ENCODE peak calls at places on chromosome 15, in five cellular contexts. Z is mesendoderm, Q is astrocyte, S is hepatocyte, I is H1. P is an unnamed sample.

GRCh38 chr15:69987492-69988482 is 109.9 kb downstream of the TLE3 start:
- DNase-seq in Z (no peak), Q (no peak), S (no peak), I (no peak), P (no peak)

GRCh38 chr15:60704129-60704528 is 225.2 kb upstream of the ICE2 start:
- DNase-seq in Z (no peak), Q (no peak), S (no peak), I (no peak), P (no peak)

GRCh38 chr15:69082556-69082955 is 68.1 kb downstream of the NOX5 start:
- DNase-seq in Z (no peak), Q (peak; percentile 8), S (no peak), I (no peak), P (no peak)

GRCh38 chr15:69526696-69527095 is 74.1 kb downstream of the RPLP1 start:
- DNase-seq in Z (no peak), Q (no peak), S (no peak), I (no peak), P (no peak)

GRCh38 chr15:77742127-77742526 is 109.4 kb upstream of the LINGO1 start:
- DNase-seq in Z (no peak), Q (no peak), S (no peak), I (no peak), P (peak; percentile 62)

GRCh38 chr15:92772061-92772460 is 116.5 kb upstream of the FAM174B start:
- DNase-seq in Z (no peak), Q (no peak), S (no peak), I (no peak), P (no peak)

GRCh38 chr15:31304074-31304648 is 22.5 kb upstream of the KLF13 start:
- DNase-seq in Z (no peak), Q (no peak), S (no peak), I (no peak), P (no peak)

GRCh38 chr15:61660579-61660978 is 399.7 kb downstream of the VPS13C start:
- DNase-seq in Z (no peak), Q (peak; percentile 2), S (peak; percentile 26), I (no peak), P (no peak)

GRCh38 chr15:44370830-44371229 is 56.6 kb upstream of the CTDSPL2 start:
- DNase-seq in Z (peak; percentile 19), Q (no peak), S (no peak), I (no peak), P (no peak)

GRCh38 chr15:72169921-72170611 is 27.5 kb downstream of the GRAMD2A start:
- DNase-seq in Z (peak; percentile 23), Q (no peak), S (peak; percentile 59), I (no peak), P (no peak)

GRCh38 chr15:85000189-85000864 is 18.7 kb downstream of the PDE8A start:
- DNase-seq in Z (no peak), Q (no peak), S (no peak), I (no peak), P (no peak)

GRCh38 chr15:60392986-60393811 is 4.6 kb downstream of the ANXA2 start:
- DNase-seq in Z (peak; percentile 75), Q (peak; percentile 98), S (peak; percentile 90), I (no peak), P (peak; percentile 92)

GRCh38 chr15:63896336-63897115 is 62.8 kb upstream of the HERC1 start:
- DNase-seq in Z (peak; percentile 60), Q (peak; percentile 73), S (no peak), I (no peak), P (peak; percentile 90)

GRCh38 chr15:20349774-20350498 is 191.7 kb downstream of the GOLGA6L6 start:
- DNase-seq in Z (no peak), Q (no peak), S (peak; percentile 39), I (no peak), P (peak; percentile 87)

GRCh38 chr15:58070801-58071418 is 5.4 kb upstream of the ALDH1A2 start:
- DNase-seq in Z (peak; percentile 59), Q (peak; percentile 5), S (peak; percentile 68), I (no peak), P (no peak)

GRCh38 chr15:28989239-28989830 is 103.6 kb downstream of the APBA2 start:
- DNase-seq in Z (peak; percentile 72), Q (no peak), S (no peak), I (peak; percentile 21), P (no peak)

GRCh38 chr15:39472661-39473657 is 107.9 kb upstream of the THBS1 start:
- DNase-seq in Z (peak; percentile 13), Q (peak; percentile 10), S (peak; percentile 83), I (no peak), P (peak; percentile 88)

GRCh38 chr15:80875568-80875967 is 96.4 kb downstream of the CEMIP start:
- DNase-seq in Z (no peak), Q (peak; percentile 30), S (no peak), I (no peak), P (no peak)

GRCh38 chr15:44153352-44153751 is 41.7 kb downstream of the FRMD5 start:
- DNase-seq in Z (no peak), Q (no peak), S (no peak), I (no peak), P (no peak)

GRCh38 chr15:71575474-71576045 is 234.8 kb upstream of the NR2E3 start:
- DNase-seq in Z (no peak), Q (no peak), S (no peak), I (no peak), P (no peak)

GRCh38 chr15:94100814-94101213 is 130.5 kb upstream of the MCTP2 start:
- DNase-seq in Z (no peak), Q (no peak), S (no peak), I (no peak), P (no peak)

GRCh38 chr15:35304389-35304788 is 219.3 kb upstream of the NANOGP8 start:
- DNase-seq in Z (no peak), Q (no peak), S (no peak), I (no peak), P (no peak)

GRCh38 chr15:33971811-33972210 is 3.5 kb downstream of the CHRM5 start:
- DNase-seq in Z (no peak), Q (no peak), S (no peak), I (no peak), P (no peak)

GRCh38 chr15:29656636-29657475 is 165.4 kb downstream of the TJP1 start:
- DNase-seq in Z (peak; percentile 93), Q (no peak), S (peak; percentile 84), I (peak; percentile 62), P (peak; percentile 79)

GRCh38 chr15:101167791-101168462 is 83.9 kb downstream of the CHSY1 start:
- DNase-seq in Z (peak; percentile 87), Q (peak; percentile 99), S (peak; percentile 50), I (no peak), P (peak; percentile 96)

GRCh38 chr15:84946772-84947489 is 34.7 kb upstream of the PDE8A start:
- DNase-seq in Z (no peak), Q (no peak), S (no peak), I (no peak), P (no peak)

GRCh38 chr15:70281811-70282307 is 184.1 kb upstream of the TLE3 start:
- DNase-seq in Z (no peak), Q (peak; percentile 65), S (no peak), I (no peak), P (peak; percentile 90)

GRCh38 chr15:81910997-81911396 is 134.8 kb downstream of the MEX3B start:
- DNase-seq in Z (no peak), Q (no peak), S (no peak), I (no peak), P (no peak)

GRCh38 chr15:23694592-23694991 is 7.5 kb upstream of the NDN start:
- DNase-seq in Z (no peak), Q (no peak), S (no peak), I (no peak), P (no peak)

GRCh38 chr15:26892119-26892518 is 25.3 kb downstream of the GABRA5 start:
- DNase-seq in Z (no peak), Q (no peak), S (no peak), I (no peak), P (peak; percentile 78)

GRCh38 chr15:75371901-75372688 is 3.7 kb upstream of the MAN2C1 start:
- DNase-seq in Z (no peak), Q (no peak), S (no peak), I (no peak), P (no peak)

DNA sequence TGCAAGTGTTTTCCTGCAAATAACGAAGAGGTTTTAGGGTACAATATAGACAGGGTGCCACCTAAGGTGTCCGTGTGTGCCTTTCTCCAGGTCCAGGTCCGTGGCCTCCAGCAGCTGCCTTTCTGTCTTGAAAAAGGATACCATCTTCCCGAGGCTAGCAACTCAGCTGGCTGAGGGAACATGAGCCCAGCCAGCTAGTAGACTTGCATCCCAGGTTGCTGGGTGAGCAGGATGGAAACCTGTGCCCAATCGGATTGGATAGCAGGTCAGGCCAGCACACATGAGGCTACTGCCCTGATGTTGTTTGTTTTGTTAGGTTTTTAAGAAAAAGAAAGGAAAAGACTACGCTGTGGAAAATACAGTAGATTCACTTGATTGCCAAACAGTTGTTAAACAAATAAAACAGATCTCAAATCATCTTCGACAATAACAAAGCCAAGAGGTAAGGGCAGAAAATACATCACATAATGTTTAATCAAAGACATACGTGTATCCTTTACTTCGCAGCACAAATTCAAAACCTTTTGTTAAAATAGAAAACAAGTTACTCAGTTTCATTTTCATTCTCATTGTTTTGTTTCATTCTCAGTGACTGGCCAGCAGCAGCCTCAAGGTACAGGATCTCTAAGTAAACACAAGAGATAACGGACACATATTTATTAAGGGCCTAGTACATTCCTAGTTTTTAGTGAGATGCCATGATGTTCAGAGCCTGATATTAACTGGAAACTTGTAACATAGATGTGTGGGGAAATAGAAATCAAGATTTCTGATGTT is 661.2 kb upstream of the NR2F2 start:
- DNase-seq in Z (no peak), Q (no peak), S (no peak), I (no peak), P (no peak)
- H3K4me2 ChIP-seq in Z (no peak overlapping the region), Q (peak overlapping the region; percentile 62), S (peak overlapping the region; percentile 44), I (no peak overlapping the region), P (peak overlapping the region; percentile 67)

GRCh38 chr15:65373163-65373651 is 4.6 kb downstream of the IGDCC3 start:
- DNase-seq in Z (no peak), Q (no peak), S (no peak), I (no peak), P (peak; percentile 61)
- H3K4me2 ChIP-seq in Z (no peak overlapping the region), Q (no peak overlapping the region), S (no peak overlapping the region), I (no peak overlapping the region), P (no peak overlapping the region)

DNA sequence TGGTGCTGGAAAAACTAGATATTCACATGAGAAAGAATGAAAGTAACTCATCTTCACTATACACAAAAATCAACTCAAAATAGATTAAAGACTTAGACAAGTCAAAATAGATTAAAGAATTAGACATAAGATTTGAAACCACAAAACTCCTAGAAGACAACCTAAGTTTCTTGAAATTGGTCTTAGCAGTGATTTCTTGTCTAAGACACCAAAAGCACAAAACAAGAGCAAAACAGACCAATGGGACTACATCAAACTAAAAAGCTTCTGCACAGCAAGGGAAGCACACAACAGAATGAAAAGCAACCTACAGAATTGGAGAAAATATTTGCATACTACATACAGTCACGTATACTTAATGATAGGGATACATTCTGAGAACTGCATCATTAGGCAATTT is 6.5 kb upstream of the VPS39 start:
- DNase-seq in Z (no peak), Q (no peak), S (no peak), I (no peak), P (no peak)
- H3K4me2 ChIP-seq in Z (no peak overlapping the region), Q (no peak overlapping the region), S (no peak overlapping the region), I (no peak overlapping the region), P (no peak overlapping the region)

DNA sequence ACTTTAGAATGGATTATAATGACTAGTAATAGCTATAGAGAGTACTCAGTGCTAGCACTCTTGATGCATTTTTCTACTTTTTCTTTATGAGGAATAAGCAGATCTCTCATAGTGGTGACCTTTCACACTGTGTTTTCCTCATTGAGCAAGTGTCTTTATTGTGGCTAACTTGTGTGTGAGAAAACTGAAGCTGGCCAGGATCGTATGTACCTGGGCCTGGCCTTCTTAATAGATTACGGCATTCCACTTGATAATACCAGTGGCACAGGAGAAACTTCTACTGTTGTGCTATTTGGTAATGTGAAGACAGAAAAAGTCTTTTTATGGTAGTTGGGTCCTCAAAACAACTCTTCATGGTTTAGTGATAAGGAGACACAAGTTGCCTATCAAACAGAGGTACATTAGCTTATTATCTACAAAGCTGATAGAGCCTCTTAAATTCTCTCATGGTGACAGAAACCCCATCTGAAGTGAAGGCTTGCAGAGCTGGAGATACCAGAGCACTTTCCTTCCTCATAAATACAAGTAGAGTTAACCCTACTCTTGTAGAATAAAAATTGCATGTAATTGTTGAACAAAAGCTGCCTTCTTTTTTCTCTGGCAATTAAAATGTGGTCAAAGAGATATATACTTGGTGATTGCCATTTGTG is 64.6 kb downstream of the LYSMD4 start:
- DNase-seq in Z (peak; percentile 40), Q (no peak), S (no peak), I (no peak), P (peak; percentile 8)
- H3K4me2 ChIP-seq in Z (no peak overlapping the region), Q (no peak overlapping the region), S (no peak overlapping the region), I (no peak overlapping the region), P (no peak overlapping the region)